ENCODE peak calls at places on chromosomes 5 and 9, in seven cellular contexts. A, G, T, J, F, C and S are unnamed samples.

GRCh38 chr5:168681556-168682183 is 102.5 kb upstream of the PANK3 start:
- DNase-seq in A (no peak), G (peak; percentile 40), T (no peak), J (no peak), F (no peak), C (no peak), S (peak; percentile 52)

GRCh38 chr9:123772967-123773366 is 157.0 kb downstream of the DENND1A start:
- DNase-seq in A (no peak), G (no peak), T (no peak), J (no peak), F (no peak), C (no peak), S (no peak)

GRCh38 chr9:21455320-21455719 is 15.1 kb downstream of the IFNA1 start:
- DNase-seq in A (no peak), G (peak; percentile 39), T (no peak), J (no peak), F (no peak), C (no peak), S (peak; percentile 11)

GRCh38 chr5:135547590-135548254 is 12.0 kb upstream of the NEUROG1 start:
- DNase-seq in A (no peak), G (no peak), T (no peak), J (no peak), F (no peak), C (no peak), S (no peak)

GRCh38 chr5:120516799-120517198 is 52.7 kb downstream of the PRR16 start:
- DNase-seq in A (no peak), G (no peak), T (no peak), J (no peak), F (no peak), C (peak; percentile 42), S (peak; percentile 58)

GRCh38 chr9:8389531-8389930 is 590.0 kb upstream of the DMAC1 start:
- DNase-seq in A (no peak), G (no peak), T (no peak), J (no peak), F (no peak), C (no peak), S (no peak)

GRCh38 chr9:82024931-82025330 is 36.4 kb downstream of the SPATA31D1 start:
- DNase-seq in A (no peak), G (no peak), T (no peak), J (no peak), F (no peak), C (no peak), S (no peak)

GRCh38 chr5:148910686-148911361 is 84.4 kb downstream of the ADRB2 start:
- DNase-seq in A (no peak), G (peak; percentile 19), T (no peak), J (no peak), F (peak; percentile 64), C (peak; percentile 88), S (peak; percentile 43)

GRCh38 chr5:143641549-143641955 is 170.4 kb upstream of the HMHB1 start:
- DNase-seq in A (no peak), G (peak; percentile 86), T (no peak), J (no peak), F (no peak), C (no peak), S (peak; percentile 53)

GRCh38 chr5:58460727-58461286 is 921 bp upstream of the PLK2 start:
- DNase-seq in A (peak; percentile 50), G (peak; percentile 82), T (peak; percentile 89), J (peak; percentile 85), F (peak; percentile 91), C (peak; percentile 77), S (peak; percentile 80)

GRCh38 chr5:35458824-35459207 is 158.8 kb upstream of the SPEF2 start:
- DNase-seq in A (peak; percentile 28), G (no peak), T (peak; percentile 40), J (no peak), F (no peak), C (no peak), S (no peak)

GRCh38 chr5:118968925-118969375 is 19.4 kb downstream of the DTWD2 start:
- DNase-seq in A (no peak), G (peak; percentile 7), T (no peak), J (no peak), F (no peak), C (no peak), S (peak; percentile 6)

GRCh38 chr9:34036625-34037024 is 12.1 kb downstream of the UBAP2 start:
- DNase-seq in A (no peak), G (no peak), T (no peak), J (no peak), F (no peak), C (no peak), S (no peak)

GRCh38 chr9:23444658-23445057 is 381.4 kb downstream of the ELAVL2 start:
- DNase-seq in A (no peak), G (no peak), T (no peak), J (no peak), F (no peak), C (no peak), S (no peak)

GRCh38 chr5:107526263-107526937 is 144.3 kb downstream of the EFNA5 start:
- DNase-seq in A (no peak), G (peak; percentile 50), T (no peak), J (no peak), F (no peak), C (no peak), S (peak; percentile 25)

GRCh38 chr5:69313428-69313827 is 19.2 kb downstream of the CCDC125 start:
- DNase-seq in A (no peak), G (no peak), T (no peak), J (no peak), F (no peak), C (no peak), S (no peak)

GRCh38 chr5:111432828-111433536 is 79.4 kb downstream of the STARD4 start:
- DNase-seq in A (no peak), G (peak; percentile 36), T (no peak), J (no peak), F (no peak), C (peak; percentile 52), S (peak; percentile 43)

GRCh38 chr5:143244000-143244736 is 159.3 kb downstream of the NR3C1 start:
- DNase-seq in A (no peak), G (peak; percentile 98), T (peak; percentile 71), J (no peak), F (peak; percentile 63), C (peak; percentile 98), S (peak; percentile 97)

GRCh38 chr9:16870606-16871357 is at the start of gene BNC2:
- DNase-seq in A (no peak), G (peak; percentile 72), T (peak; percentile 24), J (no peak), F (peak; percentile 62), C (no peak), S (peak; percentile 52)

GRCh38 chr5:53019320-53019719 is 30.2 kb downstream of the ITGA2 start:
- DNase-seq in A (no peak), G (peak; percentile 89), T (no peak), J (no peak), F (no peak), C (peak; percentile 63), S (peak; percentile 91)

GRCh38 chr9:115211413-115212204 is 93.7 kb upstream of the TNC start:
- DNase-seq in A (no peak), G (peak; percentile 62), T (no peak), J (no peak), F (no peak), C (no peak), S (peak; percentile 74)

GRCh38 chr5:178588769-178589168 is 1.4 kb downstream of the COL23A1 start:
- DNase-seq in A (no peak), G (no peak), T (no peak), J (no peak), F (no peak), C (no peak), S (no peak)

GRCh38 chr5:27472000-27472763 is 433.8 kb upstream of the CDH9 start:
- DNase-seq in A (no peak), G (peak; percentile 40), T (no peak), J (no peak), F (no peak), C (no peak), S (peak; percentile 4)

GRCh38 chr9:6564370-6564769 is 81.2 kb downstream of the GLDC start:
- DNase-seq in A (no peak), G (peak; percentile 14), T (no peak), J (no peak), F (no peak), C (no peak), S (peak; percentile 11)

GRCh38 chr5:133967715-133968056 is 739 bp downstream of the C5orf15 start:
- DNase-seq in A (no peak), G (peak; percentile 70), T (no peak), J (no peak), F (no peak), C (no peak), S (no peak)

GRCh38 chr9:128685636-128686489 is 3.2 kb upstream of the SET start:
- DNase-seq in A (no peak), G (peak; percentile 46), T (no peak), J (no peak), F (peak; percentile 53), C (no peak), S (no peak)

GRCh38 chr5:30650311-30650710 is 543.2 kb upstream of the CDH6 start:
- DNase-seq in A (no peak), G (no peak), T (no peak), J (no peak), F (no peak), C (no peak), S (no peak)

GRCh38 chr5:65948115-65948772 is 21.9 kb downstream of the ERBIN start:
- DNase-seq in A (no peak), G (no peak), T (no peak), J (no peak), F (no peak), C (no peak), S (no peak)

GRCh38 chr5:38258037-38258318 is 381 bp upstream of the EGFLAM start:
- DNase-seq in A (no peak), G (no peak), T (no peak), J (no peak), F (no peak), C (no peak), S (no peak)

GRCh38 chr5:124962735-124963134 is 216.3 kb upstream of the ZNF608 start:
- DNase-seq in A (no peak), G (no peak), T (no peak), J (no peak), F (no peak), C (no peak), S (no peak)

GRCh38 chr5:23208959-23209431 is 298.4 kb upstream of the PRDM9 start:
- DNase-seq in A (peak; percentile 57), G (peak; percentile 56), T (no peak), J (no peak), F (no peak), C (peak; percentile 47), S (peak; percentile 8)

GRCh38 chr9:84228130-84228735 is 112.3 kb downstream of the SLC28A3 start:
- DNase-seq in A (no peak), G (no peak), T (no peak), J (no peak), F (no peak), C (no peak), S (no peak)

GRCh38 chr5:52710972-52711596 is 76.6 kb upstream of the ITGA1 start:
- DNase-seq in A (no peak), G (peak; percentile 56), T (no peak), J (no peak), F (no peak), C (no peak), S (no peak)

GRCh38 chr9:106945727-106946690 is 83.0 kb downstream of the ZNF462 start:
- DNase-seq in A (no peak), G (peak; percentile 90), T (no peak), J (no peak), F (no peak), C (no peak), S (peak; percentile 89)

GRCh38 chr9:6955251-6955921 is 197.6 kb downstream of the KDM4C start:
- DNase-seq in A (peak; percentile 43), G (peak; percentile 78), T (no peak), J (no peak), F (no peak), C (no peak), S (peak; percentile 59)

GRCh38 chr5:134509308-134510040 is 16.0 kb upstream of the JADE2 start:
- DNase-seq in A (no peak), G (peak; percentile 15), T (no peak), J (no peak), F (no peak), C (no peak), S (no peak)